ENCODE peak calls at places on chromosomes 2 and 18, in six cellular contexts. Q is right atrium auricular region; N is sigmoid colon; G is CD8-positive, alpha-beta memory T cell; F is GM23248; K is OCI-LY7. P is an unnamed sample.
A peak's percentile ranks its signal among the peaks of the same experiment; 100 is the strongest.

GRCh38 chr2:234406085-234406484 is 90.8 kb downstream of the ARL4C start:
- DNase-seq in K (peak; percentile 33), N (no peak), G (no peak), Q (no peak), F (no peak), P (no peak)

GRCh38 chr18:77067315-77068061 is 65.1 kb downstream of the MBP start:
- DNase-seq in G (no peak), F (peak; percentile 97), K (no peak), N (peak; percentile 84), Q (peak; percentile 83), P (peak; percentile 7)

GRCh38 chr2:149058936-149059335 is 20.4 kb downstream of the LYPD6B start:
- DNase-seq in F (no peak), G (no peak), Q (no peak), K (no peak), N (no peak), P (no peak)

GRCh38 chr2:156800065-156800556 is 363.9 kb downstream of the GPD2 start:
- DNase-seq in F (no peak), N (no peak), G (no peak), Q (no peak), K (no peak), P (no peak)

GRCh38 chr2:120402070-120402440 is 56.1 kb downstream of the INHBB start:
- DNase-seq in K (no peak), Q (no peak), N (no peak), G (no peak), F (no peak), P (no peak)

GRCh38 chr2:30662268-30663131 is 144.7 kb downstream of the CAPN13 start:
- DNase-seq in Q (peak; percentile 48), K (no peak), N (no peak), F (peak; percentile 53), G (no peak), P (no peak)

GRCh38 chr18:2572144-2572682 is 856 bp downstream of the NDC80 start:
- DNase-seq in N (no peak), F (peak; percentile 31), Q (no peak), G (no peak), K (peak; percentile 29), P (peak; percentile 6)

GRCh38 chr2:209682646-209683045 is 89.0 kb upstream of the UNC80 start:
- DNase-seq in N (no peak), G (no peak), F (no peak), K (no peak), Q (no peak), P (no peak)

GRCh38 chr18:23992119-23992940 is 22.2 kb upstream of the TTC39C start:
- DNase-seq in F (no peak), G (peak; percentile 84), Q (no peak), K (no peak), N (no peak), P (no peak)

GRCh38 chr2:145547620-145548019 is 1027.7 kb upstream of the ZEB2 start:
- DNase-seq in Q (no peak), G (no peak), K (no peak), N (no peak), F (no peak), P (no peak)

GRCh38 chr2:58734365-58734764 is 493.2 kb upstream of the FANCL start:
- DNase-seq in Q (no peak), K (no peak), F (peak; percentile 57), G (no peak), N (no peak), P (no peak)

GRCh38 chr2:128752691-128753263 is 434.1 kb upstream of the HS6ST1 start:
- DNase-seq in N (no peak), Q (peak; percentile 38), F (no peak), K (peak; percentile 40), G (no peak), P (no peak)
- H3K4me1 ChIP-seq in N (no peaks in the 10 kb centered on the region), Q (peaks cover 30% of the 10 kb centered on the region), F (no peaks in the 10 kb centered on the region), K (peaks cover 67% of the 10 kb centered on the region), G (no peaks in the 10 kb centered on the region), P (peaks cover 10% of the 10 kb centered on the region)

GRCh38 chr2:219706823-219707281 is 79.4 kb downstream of the SLC4A3 start:
- DNase-seq in N (no peak), Q (no peak), G (no peak), F (peak; percentile 31), K (no peak), P (no peak)
- H3K4me1 ChIP-seq in N (peaks cover 6% of the 10 kb centered on the region), Q (peaks cover 9% of the 10 kb centered on the region), G (no peaks in the 10 kb centered on the region), F (peaks cover 4% of the 10 kb centered on the region), K (no peaks in the 10 kb centered on the region), P (no peaks in the 10 kb centered on the region)

DNA sequence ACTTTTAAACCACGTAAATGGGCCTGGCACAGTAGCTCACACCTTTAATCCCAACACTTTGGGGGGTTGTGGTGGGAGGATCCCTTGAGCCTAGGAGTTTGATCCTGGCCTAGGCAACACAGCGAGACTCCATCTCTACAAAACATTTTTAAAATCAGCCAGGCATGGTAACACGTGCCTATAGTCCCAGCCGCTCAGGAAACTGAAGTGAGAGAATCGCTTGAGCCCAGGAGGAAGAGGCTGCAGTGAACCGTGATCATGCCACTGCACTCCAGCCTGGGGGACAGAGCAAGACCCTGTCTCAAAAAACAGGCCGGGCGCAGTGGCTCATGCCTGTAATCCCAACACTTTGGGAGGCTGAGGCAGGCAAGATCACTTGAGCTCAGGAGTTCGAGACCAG is 12.2 kb downstream of the ROCK1 start:
- DNase-seq in N (no peak), F (no peak), K (peak; percentile 82), Q (no peak), G (no peak), P (no peak)
- H3K4me1 ChIP-seq in N (peaks cover 48% of the 10 kb centered on the region), F (peaks cover 5% of the 10 kb centered on the region), K (peaks cover 65% of the 10 kb centered on the region), Q (peaks cover 44% of the 10 kb centered on the region), G (peaks cover 61% of the 10 kb centered on the region), P (no peaks in the 10 kb centered on the region)

GRCh38 chr2:98464772-98465310 is 20.2 kb downstream of the INPP4A start:
- DNase-seq in Q (no peak), F (no peak), N (peak; percentile 61), K (peak; percentile 13), G (peak; percentile 54), P (peak; percentile 67)

GRCh38 chr2:98463551-98463971 is 18.9 kb downstream of the INPP4A start:
- DNase-seq in N (peak; percentile 54), F (no peak), Q (no peak), K (no peak), G (no peak), P (no peak)

GRCh38 chr2:98463988-98464771 is 19.5 kb downstream of the INPP4A start:
- DNase-seq in F (no peak), Q (no peak), G (peak; percentile 70), N (peak; percentile 49), K (no peak), P (no peak)

GRCh38 chr2:98461650-98462049 is 17.0 kb downstream of the INPP4A start:
- DNase-seq in F (no peak), G (no peak), K (no peak), Q (no peak), N (peak; percentile 69), P (no peak)

GRCh38 chr2:98463081-98463481 is 18.4 kb downstream of the INPP4A start:
- DNase-seq in N (peak; percentile 35), G (no peak), K (no peak), F (no peak), Q (no peak), P (no peak)
- H3K4me1 ChIP-seq in N (peaks cover 88% of the 10 kb centered on the region), G (peaks cover 93% of the 10 kb centered on the region), K (peaks cover 48% of the 10 kb centered on the region), F (peaks cover 10% of the 10 kb centered on the region), Q (peaks cover 60% of the 10 kb centered on the region), P (peaks cover 27% of the 10 kb centered on the region)

GRCh38 chr2:219488844-219489194 is 9.9 kb upstream of the GMPPA start:
- DNase-seq in N (no peak), Q (no peak), G (no peak), F (no peak), K (no peak), P (no peak)

GRCh38 chr2:219491278-219491967 is 7.3 kb upstream of the GMPPA start:
- DNase-seq in G (no peak), N (no peak), F (no peak), Q (no peak), K (no peak), P (no peak)

GRCh38 chr2:219490186-219490585 is 8.5 kb upstream of the GMPPA start:
- DNase-seq in F (no peak), K (no peak), G (no peak), Q (no peak), N (no peak), P (no peak)

GRCh38 chr2:219489315-219489714 is 9.4 kb upstream of the GMPPA start:
- DNase-seq in K (no peak), G (no peak), N (no peak), F (no peak), Q (no peak), P (no peak)

DNA sequence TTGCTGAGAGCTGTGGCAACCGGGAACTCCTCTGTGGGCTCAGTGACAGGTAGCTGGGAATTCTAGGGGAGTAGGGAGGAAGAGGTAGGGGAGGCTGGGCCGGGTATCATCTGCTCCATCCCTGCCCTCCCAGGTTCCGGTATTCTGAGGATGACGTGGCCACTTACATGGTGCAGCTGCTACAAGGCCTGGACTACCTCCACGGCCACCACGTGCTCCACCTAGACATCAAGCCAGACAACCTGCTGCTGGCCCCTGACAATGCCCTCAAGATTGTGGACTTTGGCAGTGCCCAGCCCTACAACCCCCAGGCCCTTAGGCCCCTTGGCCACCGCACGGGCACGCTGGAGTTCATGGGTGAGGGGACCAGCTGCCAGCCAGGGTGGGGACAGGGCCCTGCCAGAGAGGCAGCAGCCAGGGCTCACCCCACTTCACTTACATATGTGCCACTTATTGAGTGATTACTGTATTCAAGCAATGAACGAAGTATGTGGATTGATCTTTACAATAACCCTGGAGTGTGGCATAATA is 8.0 kb upstream of the GMPPA start:
- DNase-seq in N (no peak), G (no peak), K (no peak), F (no peak), Q (no peak), P (no peak)
- H3K4me1 ChIP-seq in N (peaks cover 10% of the 10 kb centered on the region), G (no peaks in the 10 kb centered on the region), K (peaks cover 4% of the 10 kb centered on the region), F (no peaks in the 10 kb centered on the region), Q (peaks cover 26% of the 10 kb centered on the region), P (peaks cover 9% of the 10 kb centered on the region)

DNA sequence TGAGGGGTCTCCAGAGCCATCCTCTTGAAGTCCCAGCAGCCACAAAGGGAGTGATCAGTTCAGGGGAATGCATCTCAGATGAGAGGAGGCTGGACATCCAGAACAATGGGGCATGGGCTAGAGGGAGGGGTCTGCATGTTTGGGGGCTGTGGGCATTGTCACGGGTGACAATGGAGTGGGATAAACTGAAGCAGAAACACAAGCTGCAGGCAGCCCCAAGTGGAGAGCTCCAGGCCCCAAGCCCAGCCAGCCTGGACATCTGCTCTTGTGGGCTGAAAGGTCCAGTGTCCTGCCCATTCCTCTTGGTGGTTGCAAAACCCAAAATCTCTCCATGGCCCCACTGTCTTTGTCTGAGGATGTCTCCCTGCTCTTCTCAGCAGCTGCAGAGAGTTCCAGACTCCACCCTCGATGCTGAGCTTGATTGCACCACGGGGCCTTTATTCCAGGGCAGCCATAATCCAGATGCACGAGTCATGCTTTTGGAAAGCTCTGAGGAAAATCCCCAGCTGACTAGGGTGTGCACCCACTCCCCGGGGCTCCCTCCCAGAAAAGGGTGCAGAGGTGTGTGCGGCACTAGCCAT is 149.4 kb downstream of the TNS1 start:
- DNase-seq in F (peak; percentile 90), Q (peak; percentile 79), N (peak; percentile 91), K (no peak), G (no peak), P (no peak)
- H3K4me1 ChIP-seq in F (peaks cover 67% of the 10 kb centered on the region), Q (peaks cover 100% of the 10 kb centered on the region), N (peaks cover 100% of the 10 kb centered on the region), K (no peaks in the 10 kb centered on the region), G (no peaks in the 10 kb centered on the region), P (peaks cover 12% of the 10 kb centered on the region)

P was measured in A673.